ENCODE peak calls at places on chromosomes 4 and X, in seven cellular contexts. One of them, this sample, is unnamed.

GRCh38 chr4:5750052-5750950 is 39.3 kb downstream of the EVC start:
- DNase-seq in NCI-H748 treated with DMSO at 0.1 percent for 48 hours: no peak
- DNase-seq in activated CD4-positive, alpha-beta T cell treated with anti-CD3 and anti-CD28 coated beads for 36 hours: no peak
- DNase-seq in AG20443: peak; percentile 71
- DNase-seq in upper lobe of left lung: no peak
- DNase-seq in fibroblast of gingiva: peak; percentile 52
- DNase-seq in A549: no peak
- DNase-seq in this sample: no peak

GRCh38 chr4:113539408-113539807 is 222.1 kb downstream of the CAMK2D start:
- DNase-seq in fibroblast of gingiva: no peak
- DNase-seq in activated CD4-positive, alpha-beta T cell treated with anti-CD3 and anti-CD28 coated beads for 36 hours: peak; percentile 50
- DNase-seq in AG20443: peak; percentile 50
- DNase-seq in A549: no peak
- DNase-seq in NCI-H748 treated with DMSO at 0.1 percent for 48 hours: no peak
- DNase-seq in upper lobe of left lung: no peak
- DNase-seq in this sample: no peak

GRCh38 chr4:185504098-185505047 is 30.9 kb downstream of the PDLIM3 start:
- DNase-seq in A549: no peak
- DNase-seq in upper lobe of left lung: peak; percentile 17
- DNase-seq in fibroblast of gingiva: no peak
- DNase-seq in activated CD4-positive, alpha-beta T cell treated with anti-CD3 and anti-CD28 coated beads for 36 hours: no peak
- DNase-seq in NCI-H748 treated with DMSO at 0.1 percent for 48 hours: no peak
- DNase-seq in AG20443: no peak
- DNase-seq in this sample: no peak

GRCh38 chr4:26899991-26900390 is 39.4 kb downstream of the STIM2 start:
- DNase-seq in A549: no peak
- DNase-seq in fibroblast of gingiva: no peak
- DNase-seq in AG20443: no peak
- DNase-seq in activated CD4-positive, alpha-beta T cell treated with anti-CD3 and anti-CD28 coated beads for 36 hours: no peak
- DNase-seq in NCI-H748 treated with DMSO at 0.1 percent for 48 hours: no peak
- DNase-seq in upper lobe of left lung: no peak
- DNase-seq in this sample: no peak

GRCh38 chr4:147732516-147733193 is 767 bp downstream of the ARHGAP10 start:
- DNase-seq in AG20443: peak; percentile 72
- DNase-seq in activated CD4-positive, alpha-beta T cell treated with anti-CD3 and anti-CD28 coated beads for 36 hours: peak; percentile 37
- DNase-seq in NCI-H748 treated with DMSO at 0.1 percent for 48 hours: no peak
- DNase-seq in A549: peak; percentile 15
- DNase-seq in upper lobe of left lung: no peak
- DNase-seq in fibroblast of gingiva: peak; percentile 36
- DNase-seq in this sample: no peak

GRCh38 chrX:52852110-52852872 is 15.6 kb downstream of the XAGE3 start:
- DNase-seq in activated CD4-positive, alpha-beta T cell treated with anti-CD3 and anti-CD28 coated beads for 36 hours: no peak
- DNase-seq in upper lobe of left lung: no peak
- DNase-seq in NCI-H748 treated with DMSO at 0.1 percent for 48 hours: no peak
- DNase-seq in fibroblast of gingiva: peak; percentile 64
- DNase-seq in A549: no peak
- DNase-seq in AG20443: no peak
- DNase-seq in this sample: no peak

GRCh38 chr4:109465065-109465464 is 31.4 kb downstream of the SEC24B start:
- DNase-seq in fibroblast of gingiva: peak; percentile 10
- DNase-seq in upper lobe of left lung: no peak
- DNase-seq in A549: no peak
- DNase-seq in AG20443: peak; percentile 32
- DNase-seq in activated CD4-positive, alpha-beta T cell treated with anti-CD3 and anti-CD28 coated beads for 36 hours: no peak
- DNase-seq in NCI-H748 treated with DMSO at 0.1 percent for 48 hours: no peak
- DNase-seq in this sample: no peak

GRCh38 chr4:25310066-25310824 is 2.3 kb upstream of the ZCCHC4 start:
- DNase-seq in upper lobe of left lung: no peak
- DNase-seq in fibroblast of gingiva: no peak
- DNase-seq in NCI-H748 treated with DMSO at 0.1 percent for 48 hours: no peak
- DNase-seq in activated CD4-positive, alpha-beta T cell treated with anti-CD3 and anti-CD28 coated beads for 36 hours: no peak
- DNase-seq in A549: no peak
- DNase-seq in AG20443: no peak
- DNase-seq in this sample: no peak

GRCh38 chr4:118920247-118920646 is 31.6 kb downstream of the SYNPO2 start:
- DNase-seq in upper lobe of left lung: no peak
- DNase-seq in AG20443: no peak
- DNase-seq in A549: no peak
- DNase-seq in fibroblast of gingiva: no peak
- DNase-seq in activated CD4-positive, alpha-beta T cell treated with anti-CD3 and anti-CD28 coated beads for 36 hours: no peak
- DNase-seq in NCI-H748 treated with DMSO at 0.1 percent for 48 hours: no peak
- DNase-seq in this sample: no peak

GRCh38 chr4:98851806-98852205 is 77.1 kb downstream of the EIF4E start:
- DNase-seq in fibroblast of gingiva: no peak
- DNase-seq in activated CD4-positive, alpha-beta T cell treated with anti-CD3 and anti-CD28 coated beads for 36 hours: no peak
- DNase-seq in NCI-H748 treated with DMSO at 0.1 percent for 48 hours: no peak
- DNase-seq in upper lobe of left lung: no peak
- DNase-seq in A549: no peak
- DNase-seq in AG20443: no peak
- DNase-seq in this sample: no peak

GRCh38 chr4:182929296-182929695 is 12.1 kb upstream of the DCTD start:
- DNase-seq in A549: no peak
- DNase-seq in upper lobe of left lung: no peak
- DNase-seq in NCI-H748 treated with DMSO at 0.1 percent for 48 hours: no peak
- DNase-seq in activated CD4-positive, alpha-beta T cell treated with anti-CD3 and anti-CD28 coated beads for 36 hours: no peak
- DNase-seq in AG20443: peak; percentile 86
- DNase-seq in fibroblast of gingiva: peak; percentile 80
- DNase-seq in this sample: no peak

GRCh38 chr4:52925531-52925968 is 63.4 kb downstream of the RASL11B start:
- DNase-seq in activated CD4-positive, alpha-beta T cell treated with anti-CD3 and anti-CD28 coated beads for 36 hours: no peak
- DNase-seq in AG20443: no peak
- DNase-seq in fibroblast of gingiva: peak; percentile 21
- DNase-seq in NCI-H748 treated with DMSO at 0.1 percent for 48 hours: no peak
- DNase-seq in A549: no peak
- DNase-seq in upper lobe of left lung: no peak
- DNase-seq in this sample: peak; percentile 45

GRCh38 chr4:80210549-80210948 is 13.2 kb downstream of the PRDM8 start:
- DNase-seq in activated CD4-positive, alpha-beta T cell treated with anti-CD3 and anti-CD28 coated beads for 36 hours: no peak
- DNase-seq in A549: no peak
- DNase-seq in NCI-H748 treated with DMSO at 0.1 percent for 48 hours: no peak
- DNase-seq in fibroblast of gingiva: no peak
- DNase-seq in upper lobe of left lung: no peak
- DNase-seq in AG20443: no peak
- DNase-seq in this sample: no peak

GRCh38 chrX:111483876-111484275 is 27.6 kb upstream of the SERTM2 start:
- DNase-seq in NCI-H748 treated with DMSO at 0.1 percent for 48 hours: no peak
- DNase-seq in AG20443: no peak
- DNase-seq in upper lobe of left lung: no peak
- DNase-seq in activated CD4-positive, alpha-beta T cell treated with anti-CD3 and anti-CD28 coated beads for 36 hours: no peak
- DNase-seq in A549: no peak
- DNase-seq in fibroblast of gingiva: no peak
- DNase-seq in this sample: no peak

GRCh38 chr4:142556048-142556447 is 290.1 kb downstream of the INPP4B start:
- DNase-seq in upper lobe of left lung: no peak
- DNase-seq in activated CD4-positive, alpha-beta T cell treated with anti-CD3 and anti-CD28 coated beads for 36 hours: no peak
- DNase-seq in NCI-H748 treated with DMSO at 0.1 percent for 48 hours: no peak
- DNase-seq in A549: no peak
- DNase-seq in fibroblast of gingiva: no peak
- DNase-seq in AG20443: no peak
- DNase-seq in this sample: no peak

GRCh38 chrX:150649096-150649870 is 43.9 kb upstream of the MTMR1 start:
- DNase-seq in AG20443: peak; percentile 7
- DNase-seq in NCI-H748 treated with DMSO at 0.1 percent for 48 hours: no peak
- DNase-seq in A549: no peak
- DNase-seq in fibroblast of gingiva: peak; percentile 52
- DNase-seq in activated CD4-positive, alpha-beta T cell treated with anti-CD3 and anti-CD28 coated beads for 36 hours: no peak
- DNase-seq in upper lobe of left lung: no peak
- DNase-seq in this sample: no peak

GRCh38 chrX:13693341-13693871 is 4.5 kb downstream of the RAB9A start:
- DNase-seq in NCI-H748 treated with DMSO at 0.1 percent for 48 hours: no peak
- DNase-seq in A549: no peak
- DNase-seq in upper lobe of left lung: no peak
- DNase-seq in activated CD4-positive, alpha-beta T cell treated with anti-CD3 and anti-CD28 coated beads for 36 hours: no peak
- DNase-seq in AG20443: no peak
- DNase-seq in fibroblast of gingiva: no peak
- DNase-seq in this sample: no peak

GRCh38 chr4:92634891-92635290 is 331.1 kb downstream of the GRID2 start:
- DNase-seq in fibroblast of gingiva: no peak
- DNase-seq in upper lobe of left lung: no peak
- DNase-seq in activated CD4-positive, alpha-beta T cell treated with anti-CD3 and anti-CD28 coated beads for 36 hours: no peak
- DNase-seq in A549: no peak
- DNase-seq in NCI-H748 treated with DMSO at 0.1 percent for 48 hours: no peak
- DNase-seq in AG20443: no peak
- DNase-seq in this sample: no peak

GRCh38 chrX:81729269-81729777 is 527.4 kb downstream of the SH3BGRL start:
- DNase-seq in A549: no peak
- DNase-seq in NCI-H748 treated with DMSO at 0.1 percent for 48 hours: no peak
- DNase-seq in fibroblast of gingiva: no peak
- DNase-seq in activated CD4-positive, alpha-beta T cell treated with anti-CD3 and anti-CD28 coated beads for 36 hours: no peak
- DNase-seq in AG20443: no peak
- DNase-seq in upper lobe of left lung: no peak
- DNase-seq in this sample: no peak

GRCh38 chr4:13436962-13437361 is 47.2 kb downstream of the RAB28 start:
- DNase-seq in AG20443: no peak
- DNase-seq in activated CD4-positive, alpha-beta T cell treated with anti-CD3 and anti-CD28 coated beads for 36 hours: no peak
- DNase-seq in NCI-H748 treated with DMSO at 0.1 percent for 48 hours: no peak
- DNase-seq in A549: no peak
- DNase-seq in upper lobe of left lung: no peak
- DNase-seq in fibroblast of gingiva: no peak
- DNase-seq in this sample: no peak

GRCh38 chrX:24245201-24245600 is 68.7 kb downstream of the SUPT20HL2 start:
- DNase-seq in A549: peak; percentile 52
- DNase-seq in NCI-H748 treated with DMSO at 0.1 percent for 48 hours: no peak
- DNase-seq in upper lobe of left lung: no peak
- DNase-seq in AG20443: peak; percentile 52
- DNase-seq in fibroblast of gingiva: peak; percentile 71
- DNase-seq in activated CD4-positive, alpha-beta T cell treated with anti-CD3 and anti-CD28 coated beads for 36 hours: no peak
- DNase-seq in this sample: no peak

GRCh38 chr4:77113069-77113468 is 37.3 kb upstream of the CCNI start:
- DNase-seq in fibroblast of gingiva: no peak
- DNase-seq in activated CD4-positive, alpha-beta T cell treated with anti-CD3 and anti-CD28 coated beads for 36 hours: no peak
- DNase-seq in AG20443: no peak
- DNase-seq in A549: no peak
- DNase-seq in upper lobe of left lung: peak; percentile 80
- DNase-seq in NCI-H748 treated with DMSO at 0.1 percent for 48 hours: no peak
- DNase-seq in this sample: no peak

GRCh38 chr4:173461170-173461569 is 62.3 kb upstream of the SCRG1 start:
- DNase-seq in activated CD4-positive, alpha-beta T cell treated with anti-CD3 and anti-CD28 coated beads for 36 hours: no peak
- DNase-seq in fibroblast of gingiva: no peak
- DNase-seq in NCI-H748 treated with DMSO at 0.1 percent for 48 hours: no peak
- DNase-seq in upper lobe of left lung: no peak
- DNase-seq in A549: no peak
- DNase-seq in AG20443: no peak
- DNase-seq in this sample: no peak

GRCh38 chrX:128460835-128461234 is 408.6 kb upstream of the ACTRT1 start:
- DNase-seq in A549: no peak
- DNase-seq in NCI-H748 treated with DMSO at 0.1 percent for 48 hours: no peak
- DNase-seq in activated CD4-positive, alpha-beta T cell treated with anti-CD3 and anti-CD28 coated beads for 36 hours: no peak
- DNase-seq in AG20443: no peak
- DNase-seq in upper lobe of left lung: no peak
- DNase-seq in fibroblast of gingiva: no peak
- DNase-seq in this sample: no peak

GRCh38 chr4:8176547-8177399 is 18.2 kb upstream of the ABLIM2 start:
- DNase-seq in upper lobe of left lung: peak; percentile 42
- DNase-seq in AG20443: peak; percentile 83
- DNase-seq in fibroblast of gingiva: peak; percentile 52
- DNase-seq in NCI-H748 treated with DMSO at 0.1 percent for 48 hours: peak; percentile 18
- DNase-seq in A549: peak; percentile 73
- DNase-seq in activated CD4-positive, alpha-beta T cell treated with anti-CD3 and anti-CD28 coated beads for 36 hours: peak; percentile 68
- DNase-seq in this sample: peak; percentile 75

GRCh38 chrX:8726031-8726652 is 5.8 kb downstream of the ANOS1 start:
- DNase-seq in fibroblast of gingiva: peak; percentile 3
- DNase-seq in upper lobe of left lung: no peak
- DNase-seq in AG20443: no peak
- DNase-seq in activated CD4-positive, alpha-beta T cell treated with anti-CD3 and anti-CD28 coated beads for 36 hours: no peak
- DNase-seq in A549: no peak
- DNase-seq in NCI-H748 treated with DMSO at 0.1 percent for 48 hours: peak; percentile 89
- DNase-seq in this sample: no peak

GRCh38 chrX:120559799-120560198 is 963 bp downstream of the CUL4B start:
- DNase-seq in upper lobe of left lung: no peak
- DNase-seq in A549: no peak
- DNase-seq in NCI-H748 treated with DMSO at 0.1 percent for 48 hours: peak; percentile 42
- DNase-seq in fibroblast of gingiva: no peak
- DNase-seq in activated CD4-positive, alpha-beta T cell treated with anti-CD3 and anti-CD28 coated beads for 36 hours: peak; percentile 8
- DNase-seq in AG20443: no peak
- DNase-seq in this sample: no peak

GRCh38 chrX:87873347-87873941 is 355.8 kb downstream of the KLHL4 start:
- DNase-seq in NCI-H748 treated with DMSO at 0.1 percent for 48 hours: no peak
- DNase-seq in activated CD4-positive, alpha-beta T cell treated with anti-CD3 and anti-CD28 coated beads for 36 hours: no peak
- DNase-seq in fibroblast of gingiva: no peak
- DNase-seq in upper lobe of left lung: no peak
- DNase-seq in A549: no peak
- DNase-seq in AG20443: no peak
- DNase-seq in this sample: no peak

GRCh38 chr4:3708103-3708510 is 58.1 kb upstream of the ADRA2C start:
- DNase-seq in AG20443: peak; percentile 85
- DNase-seq in activated CD4-positive, alpha-beta T cell treated with anti-CD3 and anti-CD28 coated beads for 36 hours: no peak
- DNase-seq in fibroblast of gingiva: no peak
- DNase-seq in NCI-H748 treated with DMSO at 0.1 percent for 48 hours: no peak
- DNase-seq in A549: no peak
- DNase-seq in upper lobe of left lung: peak; percentile 46
- DNase-seq in this sample: no peak

GRCh38 chr4:187090401-187090800 is 366.7 kb upstream of the FAT1 start:
- DNase-seq in NCI-H748 treated with DMSO at 0.1 percent for 48 hours: no peak
- DNase-seq in A549: no peak
- DNase-seq in activated CD4-positive, alpha-beta T cell treated with anti-CD3 and anti-CD28 coated beads for 36 hours: no peak
- DNase-seq in fibroblast of gingiva: no peak
- DNase-seq in upper lobe of left lung: no peak
- DNase-seq in AG20443: no peak
- DNase-seq in this sample: no peak

GRCh38 chrX:302975-303374 is 15.6 kb downstream of the GTPBP6 start:
- DNase-seq in fibroblast of gingiva: no peak
- DNase-seq in activated CD4-positive, alpha-beta T cell treated with anti-CD3 and anti-CD28 coated beads for 36 hours: no peak
- DNase-seq in AG20443: no peak
- DNase-seq in NCI-H748 treated with DMSO at 0.1 percent for 48 hours: no peak
- DNase-seq in A549: no peak
- DNase-seq in upper lobe of left lung: no peak
- DNase-seq in this sample: no peak

GRCh38 chrX:18389968-18390367 is 35.4 kb upstream of the CDKL5 start:
- DNase-seq in A549: peak; percentile 30
- DNase-seq in upper lobe of left lung: no peak
- DNase-seq in NCI-H748 treated with DMSO at 0.1 percent for 48 hours: no peak
- DNase-seq in activated CD4-positive, alpha-beta T cell treated with anti-CD3 and anti-CD28 coated beads for 36 hours: no peak
- DNase-seq in fibroblast of gingiva: no peak
- DNase-seq in AG20443: no peak
- DNase-seq in this sample: no peak

GRCh38 chr4:114250439-114250891 is 271.0 kb upstream of the ARSJ start:
- DNase-seq in NCI-H748 treated with DMSO at 0.1 percent for 48 hours: no peak
- DNase-seq in activated CD4-positive, alpha-beta T cell treated with anti-CD3 and anti-CD28 coated beads for 36 hours: no peak
- DNase-seq in A549: no peak
- DNase-seq in fibroblast of gingiva: peak; percentile 80
- DNase-seq in upper lobe of left lung: no peak
- DNase-seq in AG20443: no peak
- DNase-seq in this sample: no peak

GRCh38 chrX:115147220-115147619 is 42.0 kb upstream of the RBMXL3 start:
- DNase-seq in AG20443: peak; percentile 6
- DNase-seq in fibroblast of gingiva: no peak
- DNase-seq in upper lobe of left lung: no peak
- DNase-seq in NCI-H748 treated with DMSO at 0.1 percent for 48 hours: peak; percentile 9
- DNase-seq in A549: peak; percentile 6
- DNase-seq in activated CD4-positive, alpha-beta T cell treated with anti-CD3 and anti-CD28 coated beads for 36 hours: no peak
- DNase-seq in this sample: no peak

GRCh38 chr4:121156822-121157769 is 7.0 kb downstream of the TNIP3 start:
- DNase-seq in NCI-H748 treated with DMSO at 0.1 percent for 48 hours: no peak
- DNase-seq in AG20443: peak; percentile 67
- DNase-seq in activated CD4-positive, alpha-beta T cell treated with anti-CD3 and anti-CD28 coated beads for 36 hours: peak; percentile 26
- DNase-seq in fibroblast of gingiva: peak; percentile 21
- DNase-seq in upper lobe of left lung: peak; percentile 88
- DNase-seq in A549: peak; percentile 22
- DNase-seq in this sample: no peak

GRCh38 chr4:59994118-59994517 is 1206.0 kb upstream of the ADGRL3 start:
- DNase-seq in activated CD4-positive, alpha-beta T cell treated with anti-CD3 and anti-CD28 coated beads for 36 hours: no peak
- DNase-seq in A549: no peak
- DNase-seq in upper lobe of left lung: no peak
- DNase-seq in fibroblast of gingiva: no peak
- DNase-seq in AG20443: no peak
- DNase-seq in NCI-H748 treated with DMSO at 0.1 percent for 48 hours: no peak
- DNase-seq in this sample: no peak